ENCODE peak calls at places on chromosomes 2 and 18, in seven cellular contexts. One of them, this sample, is unnamed.

GRCh38 chr2:56369316-56369715 is 185.5 kb downstream of the CCDC85A start:
- DNase-seq in lung: no peak
- DNase-seq in uterus: no peak
- DNase-seq in MM.1S: no peak
- DNase-seq in gastrocnemius medialis: no peak
- DNase-seq in fibroblast of lung: no peak
- DNase-seq in lower lobe of right lung: no peak
- DNase-seq in this sample: no peak

GRCh38 chr18:70128271-70128670 is 77.2 kb downstream of the RTTN start:
- DNase-seq in gastrocnemius medialis: no peak
- DNase-seq in uterus: no peak
- DNase-seq in MM.1S: no peak
- DNase-seq in fibroblast of lung: no peak
- DNase-seq in lung: no peak
- DNase-seq in lower lobe of right lung: no peak
- DNase-seq in this sample: no peak

GRCh38 chr2:136025057-136025973 is 39.9 kb upstream of the DARS1 start:
- DNase-seq in fibroblast of lung: peak; percentile 49
- DNase-seq in MM.1S: no peak
- DNase-seq in uterus: peak; percentile 40
- DNase-seq in lung: peak; percentile 54
- DNase-seq in gastrocnemius medialis: no peak
- DNase-seq in lower lobe of right lung: peak; percentile 82
- DNase-seq in this sample: peak; percentile 53

GRCh38 chr2:215436705-215437570 is 1.1 kb upstream of the FN1 start:
- DNase-seq in lower lobe of right lung: peak; percentile 60
- DNase-seq in uterus: no peak
- DNase-seq in fibroblast of lung: peak; percentile 66
- DNase-seq in gastrocnemius medialis: no peak
- DNase-seq in lung: no peak
- DNase-seq in MM.1S: peak; percentile 26
- DNase-seq in this sample: no peak

GRCh38 chr18:37450434-37451133 is 115.0 kb downstream of the CELF4 start:
- DNase-seq in gastrocnemius medialis: no peak
- DNase-seq in uterus: no peak
- DNase-seq in lower lobe of right lung: no peak
- DNase-seq in fibroblast of lung: peak; percentile 33
- DNase-seq in MM.1S: no peak
- DNase-seq in lung: no peak
- DNase-seq in this sample: no peak

GRCh38 chr2:48566582-48566981 is 36.6 kb downstream of the STON1 start:
- DNase-seq in gastrocnemius medialis: no peak
- DNase-seq in lung: no peak
- DNase-seq in MM.1S: no peak
- DNase-seq in lower lobe of right lung: no peak
- DNase-seq in uterus: no peak
- DNase-seq in fibroblast of lung: peak; percentile 40
- DNase-seq in this sample: no peak

GRCh38 chr2:239544846-239545465 is 144.1 kb upstream of the HDAC4 start:
- DNase-seq in uterus: no peak
- DNase-seq in lower lobe of right lung: no peak
- DNase-seq in fibroblast of lung: no peak
- DNase-seq in lung: no peak
- DNase-seq in MM.1S: no peak
- DNase-seq in gastrocnemius medialis: no peak
- DNase-seq in this sample: no peak

GRCh38 chr2:62406573-62407043 is 99.4 kb downstream of the TMEM17 start:
- DNase-seq in fibroblast of lung: no peak
- DNase-seq in lower lobe of right lung: no peak
- DNase-seq in lung: no peak
- DNase-seq in gastrocnemius medialis: no peak
- DNase-seq in MM.1S: no peak
- DNase-seq in uterus: no peak
- DNase-seq in this sample: no peak

GRCh38 chr2:44940053-44940494 is 1.4 kb upstream of the SIX3 start:
- DNase-seq in lung: no peak
- DNase-seq in gastrocnemius medialis: no peak
- DNase-seq in MM.1S: no peak
- DNase-seq in fibroblast of lung: no peak
- DNase-seq in lower lobe of right lung: no peak
- DNase-seq in uterus: no peak
- DNase-seq in this sample: no peak

GRCh38 chr2:60966465-60967405 is 50.8 kb upstream of the PEX13 start:
- DNase-seq in uterus: no peak
- DNase-seq in lower lobe of right lung: no peak
- DNase-seq in gastrocnemius medialis: no peak
- DNase-seq in lung: no peak
- DNase-seq in MM.1S: peak; percentile 49
- DNase-seq in fibroblast of lung: no peak
- DNase-seq in this sample: no peak

GRCh38 chr2:218861645-218862318 is 2.2 kb downstream of the WNT6 start:
- DNase-seq in gastrocnemius medialis: no peak
- DNase-seq in fibroblast of lung: no peak
- DNase-seq in lower lobe of right lung: peak; percentile 6
- DNase-seq in lung: no peak
- DNase-seq in MM.1S: no peak
- DNase-seq in uterus: no peak
- DNase-seq in this sample: no peak
- H3K27me3 ChIP-seq in gastrocnemius medialis: peaks cover 38% of the 10 kb centered on the region
- H3K27me3 ChIP-seq in fibroblast of lung: peaks cover 43% of the 10 kb centered on the region
- H3K27me3 ChIP-seq in lower lobe of right lung: peaks cover 70% of the 10 kb centered on the region
- H3K27me3 ChIP-seq in lung: no peaks in the 10 kb centered on the region
- H3K27me3 ChIP-seq in MM.1S: peaks cover 48% of the 10 kb centered on the region
- H3K27me3 ChIP-seq in uterus: peaks cover 7% of the 10 kb centered on the region
- H3K27me3 ChIP-seq in this sample: peaks cover 73% of the 10 kb centered on the region

DNA sequence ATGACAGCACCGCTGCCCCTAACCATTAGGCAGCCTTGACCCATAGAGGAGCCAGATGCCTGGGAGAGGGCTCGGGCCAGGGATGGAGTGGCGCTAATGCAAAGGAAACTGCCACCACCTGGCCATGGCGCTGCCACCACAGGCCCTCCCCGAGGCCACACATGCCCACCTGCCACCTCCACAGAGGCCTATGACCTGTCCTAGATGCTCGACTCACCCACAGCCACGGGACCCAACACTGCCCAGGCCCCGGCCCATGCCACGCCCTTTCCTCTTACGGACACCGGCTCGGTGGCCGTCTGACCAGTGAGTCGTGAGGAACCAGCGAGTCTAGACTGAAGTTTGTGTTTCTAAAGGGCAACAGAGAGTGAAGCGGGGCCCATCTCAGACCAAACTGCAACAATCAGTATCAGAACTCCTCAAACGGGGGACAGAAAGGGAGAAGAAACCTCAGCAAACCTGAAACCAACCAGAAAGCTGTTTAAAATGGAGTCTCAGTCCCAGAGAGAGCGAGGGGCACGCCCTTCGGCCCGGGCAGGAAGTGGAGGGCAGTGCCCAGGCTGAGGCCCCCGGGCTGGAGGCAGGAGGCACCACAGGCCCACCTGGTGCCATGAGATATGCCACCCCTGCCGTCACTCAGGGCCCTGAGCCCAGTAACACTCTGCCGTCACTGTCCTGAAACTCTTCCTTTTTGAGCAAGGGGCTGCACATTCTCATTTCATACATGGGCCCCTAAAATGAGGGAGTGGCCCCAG is 711 bp downstream of the GPR17 start:
- DNase-seq in lower lobe of right lung: peak; percentile 45
- DNase-seq in lung: no peak
- DNase-seq in MM.1S: no peak
- DNase-seq in uterus: no peak
- DNase-seq in gastrocnemius medialis: no peak
- DNase-seq in fibroblast of lung: no peak
- DNase-seq in this sample: no peak
- H3K9me3 ChIP-seq in lower lobe of right lung: no peaks in the 10 kb centered on the region
- H3K9me3 ChIP-seq in lung: no peaks in the 10 kb centered on the region
- H3K9me3 ChIP-seq in MM.1S: no peaks in the 10 kb centered on the region
- H3K9me3 ChIP-seq in uterus: no peaks in the 10 kb centered on the region
- H3K9me3 ChIP-seq in gastrocnemius medialis: no peaks in the 10 kb centered on the region
- H3K9me3 ChIP-seq in fibroblast of lung: no peaks in the 10 kb centered on the region
- H3K9me3 ChIP-seq in this sample: no peaks in the 10 kb centered on the region

GRCh38 chr2:197158591-197159550 is 151.7 kb downstream of the ANKRD44 start:
- DNase-seq in lung: no peak
- DNase-seq in lower lobe of right lung: no peak
- DNase-seq in fibroblast of lung: no peak
- DNase-seq in MM.1S: no peak
- DNase-seq in uterus: no peak
- DNase-seq in gastrocnemius medialis: no peak
- DNase-seq in this sample: no peak
- TF ChIP-seq CTCF in lung: no peak
- TF ChIP-seq CTCF in lower lobe of right lung: no peak
- TF ChIP-seq CTCF in fibroblast of lung: no peak
- TF ChIP-seq CTCF in MM.1S: no peak
- TF ChIP-seq CTCF in uterus: no peak
- TF ChIP-seq CTCF in gastrocnemius medialis: no peak
- TF ChIP-seq CTCF in this sample: no peak

DNA sequence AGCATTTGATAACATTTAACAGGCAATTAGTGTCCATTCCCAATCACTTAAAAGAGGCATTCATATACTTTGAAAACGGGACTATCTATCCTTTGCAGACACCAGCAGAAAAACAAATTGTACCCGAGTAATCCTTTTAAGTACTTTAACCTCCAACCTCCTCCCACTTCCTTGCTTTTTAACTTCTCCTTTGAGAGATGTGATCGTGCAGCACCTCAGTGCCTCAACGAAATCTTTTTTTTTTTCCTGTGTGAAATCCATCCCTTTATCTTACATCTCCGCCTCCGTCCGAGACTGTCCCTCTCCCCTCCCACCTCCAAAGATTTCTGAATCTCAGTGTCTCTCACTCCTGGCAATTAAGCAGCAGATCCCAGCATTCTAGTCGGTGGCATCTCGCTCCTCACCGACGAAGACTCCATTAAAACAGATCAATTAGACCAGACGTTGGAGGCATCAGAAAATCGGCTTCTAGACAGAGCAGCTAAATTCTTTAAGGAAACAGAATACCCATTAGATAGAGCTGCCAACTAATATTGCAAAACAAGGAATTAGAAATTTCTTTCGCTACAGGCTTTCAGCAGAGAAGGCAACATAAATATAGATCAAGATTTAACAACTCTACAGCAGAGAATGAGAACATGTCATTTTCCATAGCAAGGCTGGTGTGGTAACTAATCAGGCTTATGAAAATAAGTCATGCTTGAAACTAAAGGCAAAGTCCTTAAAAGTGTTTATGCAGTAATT is 1.9 kb upstream of the TMEFF2 start:
- DNase-seq in gastrocnemius medialis: no peak
- DNase-seq in lower lobe of right lung: no peak
- DNase-seq in uterus: no peak
- DNase-seq in MM.1S: no peak
- DNase-seq in lung: no peak
- DNase-seq in fibroblast of lung: peak; percentile 8
- DNase-seq in this sample: no peak
- H3K27me3 ChIP-seq in gastrocnemius medialis: peaks cover 69% of the 10 kb centered on the region
- H3K27me3 ChIP-seq in lower lobe of right lung: peaks cover 77% of the 10 kb centered on the region
- H3K27me3 ChIP-seq in uterus: peaks cover 69% of the 10 kb centered on the region
- H3K27me3 ChIP-seq in MM.1S: no peaks in the 10 kb centered on the region
- H3K27me3 ChIP-seq in lung: peaks cover 2% of the 10 kb centered on the region
- H3K27me3 ChIP-seq in fibroblast of lung: peaks cover 27% of the 10 kb centered on the region
- H3K27me3 ChIP-seq in this sample: peaks cover 79% of the 10 kb centered on the region

GRCh38 chr18:56152547-56152946 is 485.8 kb downstream of the TXNL1 start:
- DNase-seq in MM.1S: no peak
- DNase-seq in uterus: no peak
- DNase-seq in lung: no peak
- DNase-seq in lower lobe of right lung: no peak
- DNase-seq in gastrocnemius medialis: no peak
- DNase-seq in fibroblast of lung: no peak
- DNase-seq in this sample: no peak
- H3K9me3 ChIP-seq in MM.1S: no peaks in the 10 kb centered on the region
- H3K9me3 ChIP-seq in uterus: no peaks in the 10 kb centered on the region
- H3K9me3 ChIP-seq in lung: no peaks in the 10 kb centered on the region
- H3K9me3 ChIP-seq in lower lobe of right lung: no peaks in the 10 kb centered on the region
- H3K9me3 ChIP-seq in gastrocnemius medialis: no peaks in the 10 kb centered on the region
- H3K9me3 ChIP-seq in fibroblast of lung: no peaks in the 10 kb centered on the region
- H3K9me3 ChIP-seq in this sample: no peaks in the 10 kb centered on the region

GRCh38 chr2:240884745-240885144 is 11.2 kb downstream of the MAB21L4 start:
- DNase-seq in gastrocnemius medialis: no peak
- DNase-seq in fibroblast of lung: no peak
- DNase-seq in MM.1S: no peak
- DNase-seq in lower lobe of right lung: no peak
- DNase-seq in lung: no peak
- DNase-seq in uterus: no peak
- DNase-seq in this sample: no peak
- TF ChIP-seq CTCF in gastrocnemius medialis: no peak
- TF ChIP-seq CTCF in fibroblast of lung: no peak
- TF ChIP-seq CTCF in MM.1S: no peak
- TF ChIP-seq CTCF in lower lobe of right lung: no peak
- TF ChIP-seq CTCF in lung: no peak
- TF ChIP-seq CTCF in uterus: no peak
- TF ChIP-seq CTCF in this sample: no peak